ENCODE peak calls at places on chromosomes 11 and 22, in five cellular contexts. Z is right cardiac atrium, W is left ventricle myocardium inferior, S is testis, N is thyroid gland. X is an unnamed sample.
A peak's percentile ranks its signal among the peaks of the same experiment; 100 is the strongest.

GRCh38 chr22:24926849-24927579 is 19.5 kb downstream of the LHFPL7 start:
- DNase-seq in Z (no peak), W (no peak), S (no peak), N (no peak), X (no peak)

GRCh38 chr22:42132457-42132856 is 1.8 kb upstream of the CYP2D6 start:
- DNase-seq in Z (no peak), W (no peak), S (no peak), N (no peak), X (no peak)

GRCh38 chr11:67373916-67374570 is 645 bp upstream of the CLCF1 start:
- DNase-seq in Z (peak; percentile 86), W (peak; percentile 53), S (peak; percentile 62), N (peak; percentile 89), X (peak; percentile 64)

GRCh38 chr22:30238136-30238535 is 8.4 kb downstream of the LIF start:
- DNase-seq in Z (no peak), W (no peak), S (no peak), N (no peak), X (no peak)

GRCh38 chr11:47071871-47072270 is 104.8 kb downstream of the ARFGAP2 start:
- DNase-seq in Z (peak; percentile 71), W (peak; percentile 29), S (peak; percentile 57), N (no peak), X (peak; percentile 53)

GRCh38 chr11:88455974-88456373 is 118.4 kb upstream of the CTSC start:
- DNase-seq in Z (no peak), W (no peak), S (no peak), N (no peak), X (no peak)

GRCh38 chr11:69439127-69439526 is 42.3 kb upstream of the LINC01488 start:
- DNase-seq in Z (no peak), W (no peak), S (no peak), N (no peak), X (no peak)

GRCh38 chr11:8092587-8093424 is 11.8 kb downstream of the TUB start:
- DNase-seq in Z (peak; percentile 89), W (peak; percentile 48), S (peak; percentile 78), N (peak; percentile 75), X (peak; percentile 75)

GRCh38 chr11:75264971-75265370 is 24.4 kb downstream of the TPBGL start:
- DNase-seq in Z (no peak), W (no peak), S (no peak), N (no peak), X (no peak)

GRCh38 chr22:28268176-28268575 is 349.1 kb upstream of the PITPNB start:
- DNase-seq in Z (no peak), W (no peak), S (no peak), N (peak; percentile 68), X (no peak)

GRCh38 chr11:36817336-36817965 is 219.4 kb upstream of the RAG2 start:
- DNase-seq in Z (no peak), W (no peak), S (no peak), N (no peak), X (no peak)

GRCh38 chr22:50599816-50600454 is 658 bp upstream of the MAPK8IP2 start:
- DNase-seq in Z (peak; percentile 84), W (peak; percentile 56), S (peak; percentile 70), N (peak; percentile 55), X (peak; percentile 22)

GRCh38 chr11:120236169-120237107 is 3.5 kb upstream of the POU2F3 start:
- DNase-seq in Z (no peak), W (no peak), S (no peak), N (no peak), X (no peak)

GRCh38 chr11:37450613-37451012 is 852.6 kb upstream of the RAG2 start:
- DNase-seq in Z (no peak), W (no peak), S (no peak), N (no peak), X (no peak)

GRCh38 chr22:45692549-45692948 is 20.9 kb downstream of the ATXN10 start:
- DNase-seq in Z (no peak), W (no peak), S (no peak), N (no peak), X (no peak)

GRCh38 chr22:46528121-46528610 is 9.3 kb downstream of the CELSR1 start:
- DNase-seq in Z (peak; percentile 10), W (no peak), S (no peak), N (no peak), X (no peak)

GRCh38 chr11:134742228-134742612 is 330.2 kb upstream of the B3GAT1 start:
- DNase-seq in Z (no peak), W (no peak), S (no peak), N (no peak), X (no peak)

GRCh38 chr11:61731956-61732675 is 20.3 kb upstream of the MYRF start:
- DNase-seq in Z (peak; percentile 67), W (no peak), S (no peak), N (no peak), X (no peak)

GRCh38 chr22:37690407-37690806 is 4.3 kb downstream of the NOL12 start:
- DNase-seq in Z (no peak), W (no peak), S (no peak), N (no peak), X (no peak)

GRCh38 chr11:35127619-35128018 is 11.4 kb upstream of the CD44 start:
- DNase-seq in Z (no peak), W (no peak), S (no peak), N (no peak), X (no peak)

GRCh38 chr22:33167998-33168397 is 109.8 kb upstream of the SYN3 start:
- DNase-seq in Z (no peak), W (no peak), S (no peak), N (no peak), X (peak; percentile 2)

GRCh38 chr11:119093951-119094815 is 7.5 kb downstream of the DPAGT1 start:
- DNase-seq in Z (peak; percentile 72), W (no peak), S (peak; percentile 46), N (peak; percentile 37), X (no peak)

GRCh38 chr11:72758304-72758689 is 6.1 kb upstream of the ARAP1 start:
- DNase-seq in Z (peak; percentile 11), W (no peak), S (no peak), N (no peak), X (no peak)

DNA sequence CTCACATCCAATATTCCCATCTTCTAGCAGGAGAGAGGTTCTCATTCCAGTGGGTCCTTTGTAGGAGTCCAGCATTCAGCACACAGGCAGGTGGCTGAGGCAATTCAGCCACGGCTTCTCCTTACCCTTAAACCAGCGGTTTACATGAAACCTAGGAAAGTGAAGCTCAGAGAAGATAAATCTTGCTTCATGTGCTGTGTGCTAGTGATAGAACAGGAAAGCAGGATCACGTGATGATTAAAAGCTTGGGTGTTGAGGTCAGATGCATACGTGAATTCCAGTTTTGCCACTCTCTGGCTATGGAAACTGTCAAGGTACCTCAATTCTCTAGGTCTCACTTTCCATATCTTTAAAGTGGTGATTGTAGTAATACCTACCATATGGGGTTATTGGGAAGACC is 331.6 kb downstream of the INSC start:
- DNase-seq in Z (no peak), W (no peak), S (no peak), N (no peak), X (no peak)
- H3K27ac ChIP-seq in Z (no peak overlapping the region), W (no peak overlapping the region), S (no peak overlapping the region), N (no peak overlapping the region), X (no peak overlapping the region)

GRCh38 chr22:38830026-38830844 is 13.6 kb downstream of the NPTXR start:
- DNase-seq in Z (no peak), W (no peak), S (no peak), N (no peak), X (no peak)
- H3K27ac ChIP-seq in Z (no peak overlapping the region), W (no peak overlapping the region), S (no peak overlapping the region), N (no peak overlapping the region), X (no peak overlapping the region)

DNA sequence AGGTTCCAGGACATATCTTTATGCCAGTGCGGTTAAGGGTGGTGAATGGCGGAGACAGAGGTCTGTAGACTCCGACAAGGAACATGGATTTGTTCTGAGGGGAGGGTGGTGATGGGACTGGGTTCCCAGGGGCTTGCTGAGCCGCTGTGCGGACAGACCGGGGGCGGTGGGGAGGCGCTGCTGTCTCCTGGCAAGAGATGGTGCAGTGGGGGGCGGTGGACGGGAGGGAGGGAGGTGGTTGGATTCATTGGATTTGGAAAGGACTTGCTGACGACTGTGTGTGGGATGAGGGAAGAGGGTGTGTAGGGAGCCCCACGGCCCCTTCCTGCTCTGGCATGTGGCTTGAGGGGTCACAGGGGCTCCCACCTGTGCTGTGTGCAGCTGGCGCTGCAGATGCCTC is 43.2 kb downstream of the FLRT1 start:
- DNase-seq in Z (no peak), W (no peak), S (no peak), N (no peak), X (no peak)
- H3K27ac ChIP-seq in Z (no peak overlapping the region), W (no peak overlapping the region), S (no peak overlapping the region), N (no peak overlapping the region), X (no peak overlapping the region)

GRCh38 chr11:56910046-56910753 is 78.5 kb upstream of the OR5AK2 start:
- DNase-seq in Z (no peak), W (no peak), S (no peak), N (no peak), X (no peak)

GRCh38 chr11:56911312-56911711 is 77.4 kb upstream of the OR5AK2 start:
- DNase-seq in Z (no peak), W (no peak), S (no peak), N (no peak), X (no peak)

GRCh38 chr11:56909080-56909479 is 79.6 kb upstream of the OR5AK2 start:
- DNase-seq in Z (no peak), W (no peak), S (no peak), N (no peak), X (no peak)

GRCh38 chr11:56909563-56909962 is 79.2 kb upstream of the OR5AK2 start:
- DNase-seq in Z (no peak), W (no peak), S (no peak), N (no peak), X (no peak)

DNA sequence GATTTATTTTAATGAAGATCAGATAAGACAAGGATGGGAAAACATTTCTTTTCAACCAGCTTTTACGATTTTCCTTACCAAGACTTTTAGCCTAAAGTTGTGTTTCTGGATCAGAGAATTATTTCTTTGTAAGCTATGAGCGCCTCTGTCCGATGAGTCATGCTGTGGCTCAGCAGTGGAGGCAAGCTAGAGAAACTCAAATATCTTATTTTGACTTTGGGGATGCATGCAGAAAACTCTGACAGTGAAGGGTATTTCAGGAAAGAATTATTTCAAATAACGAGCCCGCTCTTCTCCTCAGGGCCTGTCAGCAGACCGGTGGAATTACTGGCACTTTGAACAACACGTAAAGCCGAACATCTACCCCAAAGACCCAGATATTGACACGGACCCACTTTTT is 77.9 kb upstream of the OR5AK2 start:
- DNase-seq in Z (no peak), W (no peak), S (no peak), N (no peak), X (no peak)
- H3K27ac ChIP-seq in Z (no peak overlapping the region), W (no peak overlapping the region), S (no peak overlapping the region), N (no peak overlapping the region), X (no peak overlapping the region)

X was measured in small intestine.